ENCODE peak calls at places on chromosomes 13 and 19, in five cellular contexts. X, O, B, F and K are unnamed samples.

GRCh38 chr13:98452851-98453250 is 124.1 kb downstream of the STK24 start:
- DNase-seq in X (no peak), O (no peak), B (no peak), F (no peak), K (no peak)

GRCh38 chr19:7000816-7001215 is 20.4 kb downstream of the MBD3L2B start:
- DNase-seq in X (no peak), O (no peak), B (no peak), F (no peak), K (no peak)

GRCh38 chr13:64591981-64592380 is 2638.2 kb downstream of the PCDH9 start:
- DNase-seq in X (no peak), O (no peak), B (no peak), F (peak), K (no peak)

GRCh38 chr13:114134944-114135610 is 2.7 kb upstream of the RASA3 start:
- DNase-seq in X (no peak), O (no peak), B (no peak), F (no peak), K (no peak)

GRCh38 chr13:23639672-23640275 is 69.6 kb downstream of the TNFRSF19 start:
- DNase-seq in X (no peak), O (no peak), B (no peak), F (no peak), K (no peak)

GRCh38 chr13:71477735-71478134 is 389.3 kb downstream of the DACH1 start:
- DNase-seq in X (peak), O (no peak), B (no peak), F (peak), K (no peak)

GRCh38 chr19:16116067-16116466 is 4.4 kb downstream of the RAB8A start:
- DNase-seq in X (no peak), O (no peak), B (no peak), F (no peak), K (no peak)

GRCh38 chr19:52398091-52398461 is 427 bp downstream of the ZNF528 start:
- DNase-seq in X (no peak), O (no peak), B (peak), F (peak), K (no peak)

GRCh38 chr19:12885749-12886706 is 973 bp downstream of the KLF1 start:
- DNase-seq in X (no peak), O (no peak), B (no peak), F (no peak), K (no peak)
- TF ChIP-seq CTCF in X (no peak), O (no peak), B (no peak), F (no peak), K (no peak)

GRCh38 chr19:19591133-19591825 is 27.2 kb downstream of the PBX4 start:
- DNase-seq in X (peak), O (peak), B (peak), F (peak), K (no peak)
- H3K4me3 ChIP-seq in X (no peak), O (no peak), B (no peak), F (no peak), K (no peak)

GRCh38 chr13:100039740-100040139 is 49.2 kb upstream of the PCCA start:
- DNase-seq in X (no peak), O (no peak), B (no peak), F (peak), K (no peak)
- TF ChIP-seq CTCF in X (no peak), O (no peak), B (no peak), F (no peak), K (no peak)

GRCh38 chr13:112674412-112675383 is 15.1 kb upstream of the ATP11A start:
- DNase-seq in X (no peak), O (no peak), B (no peak), F (no peak), K (no peak)

GRCh38 chr13:112670864-112671263 is 19.0 kb upstream of the ATP11A start:
- DNase-seq in X (no peak), O (no peak), B (no peak), F (no peak), K (no peak)

GRCh38 chr13:112671359-112671758 is 18.5 kb upstream of the ATP11A start:
- DNase-seq in X (no peak), O (no peak), B (no peak), F (no peak), K (no peak)

GRCh38 chr13:112670118-112670517 is 19.7 kb upstream of the ATP11A start:
- DNase-seq in X (no peak), O (no peak), B (no peak), F (no peak), K (no peak)

GRCh38 chr13:112672651-112673284 is 17.1 kb upstream of the ATP11A start:
- DNase-seq in X (no peak), O (no peak), B (no peak), F (no peak), K (no peak)
- H3K4me3 ChIP-seq in X (no peak), O (no peak), B (no peak), F (no peak), K (no peak)

DNA sequence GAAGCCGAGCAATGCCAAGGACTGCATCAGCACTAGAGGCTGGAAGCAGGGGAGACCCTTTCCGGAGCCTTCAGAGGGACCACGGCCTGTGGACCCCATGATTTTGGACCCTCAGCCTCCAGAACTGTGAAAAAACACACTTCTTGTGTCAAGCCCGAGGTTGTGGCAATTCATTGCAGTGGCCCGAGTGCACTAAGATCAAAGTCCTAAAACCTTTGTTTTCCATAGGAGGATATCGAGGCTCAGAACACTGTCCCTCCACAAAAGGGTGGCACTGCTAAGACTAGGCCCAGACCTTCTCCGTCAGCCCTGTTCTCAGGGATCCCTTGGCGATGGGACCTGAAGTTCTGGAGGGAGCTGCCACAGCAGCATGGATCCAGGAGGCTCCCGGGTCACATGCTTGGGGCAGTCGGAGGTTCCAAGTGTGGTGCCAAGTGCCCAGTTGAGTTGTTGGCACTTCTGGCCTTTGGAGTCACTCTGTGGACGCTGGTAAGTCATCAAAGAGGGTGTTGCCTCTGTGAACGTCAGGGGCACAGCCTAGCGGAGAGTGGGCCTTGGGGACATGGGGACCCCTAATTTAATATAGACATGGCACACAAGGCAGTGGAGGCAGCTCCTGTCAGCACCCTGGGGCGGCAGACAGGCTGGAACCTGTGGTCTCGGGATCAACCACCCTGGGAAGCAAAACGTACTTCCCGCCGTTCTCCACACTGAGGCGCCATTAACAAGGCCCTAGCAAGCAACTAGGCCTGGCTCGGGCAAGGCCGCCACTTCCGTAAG is 199.2 kb downstream of the COL4A1 start:
- DNase-seq in X (peak), O (no peak), B (peak), F (peak), K (peak)
- TF ChIP-seq CTCF in X (peak), O (peak), B (no peak), F (peak), K (no peak)

DNA sequence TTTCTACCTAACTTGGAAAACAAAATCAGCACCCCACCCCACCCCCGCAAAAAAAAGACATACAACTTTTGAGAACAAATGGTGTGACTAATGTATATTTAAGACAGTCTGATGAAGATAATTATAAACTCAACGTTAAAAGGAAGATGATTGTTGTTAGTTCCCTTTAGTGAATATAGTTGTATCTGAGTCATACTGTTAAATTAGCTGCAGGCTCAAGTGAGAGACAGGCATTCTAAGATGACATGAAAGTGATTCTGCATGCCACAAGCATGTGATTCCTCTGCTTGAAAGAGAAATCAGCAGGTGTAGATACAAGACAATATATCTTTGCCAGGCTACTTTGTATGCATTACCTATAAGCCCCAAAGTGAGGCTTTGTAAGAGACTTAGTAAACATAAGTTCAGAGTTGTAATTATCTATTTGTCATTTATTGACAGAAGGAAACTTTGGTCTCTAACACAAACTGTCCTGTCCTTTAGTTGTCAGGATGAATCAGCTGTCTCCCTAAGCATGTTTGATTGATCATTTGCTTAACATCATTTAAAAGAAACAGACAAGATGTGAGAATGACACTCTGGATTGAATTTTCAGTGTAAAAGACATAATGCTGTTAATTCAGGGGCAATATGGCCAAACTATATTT is 319.4 kb upstream of the HTR2A start:
- DNase-seq in X (no peak), O (peak), B (no peak), F (peak), K (no peak)
- H3K4me3 ChIP-seq in X (no peak), O (no peak), B (no peak), F (no peak), K (no peak)

GRCh38 chr13:26074706-26075105 is 22.9 kb upstream of the SHISA2 start:
- DNase-seq in X (no peak), O (no peak), B (peak), F (peak), K (no peak)
- TF ChIP-seq CTCF in X (no peak), O (no peak), B (no peak), F (peak), K (no peak)